ENCODE peak calls at places on chromosomes 13 and 19, in ten cellular contexts. R is stomach; U is tibial artery; I is uterus; T is mesendoderm; F is fibroblast of lung; M is breast epithelium; B is IMR-90; K is naive thymus-derived CD4-positive, alpha-beta T cell; S is CD4-positive, alpha-beta T cell. Y is an unnamed sample.

GRCh38 chr19:13938361-13939027 is at the start of gene PODNL1:
- DNase-seq in R (no peak), U (peak), I (no peak), T (no peak), F (peak), M (peak), B (peak), K (no peak), S (no peak), Y (no peak)

GRCh38 chr19:4622695-4623421 is 16.5 kb upstream of the TNFAIP8L1 start:
- DNase-seq in R (no peak), U (no peak), I (no peak), T (peak), F (no peak), M (no peak), B (no peak), K (no peak), S (no peak), Y (no peak)

GRCh38 chr19:35380450-35381124 is 9.7 kb downstream of the GPR42 start:
- DNase-seq in R (peak), U (no peak), I (no peak), T (no peak), F (no peak), M (no peak), B (no peak), K (no peak), S (no peak), Y (no peak)

GRCh38 chr13:45108716-45109706 is 11.3 kb upstream of the GTF2F2 start:
- DNase-seq in R (no peak), U (no peak), I (no peak), T (no peak), F (peak), M (no peak), B (peak), K (no peak), S (no peak), Y (no peak)

GRCh38 chr13:76976929-76977328 is 15.0 kb upstream of the CLN5 start:
- DNase-seq in R (no peak), U (no peak), I (no peak), T (no peak), F (no peak), M (no peak), B (no peak), K (no peak), S (no peak), Y (no peak)

GRCh38 chr13:82698383-82698782 is 1183.9 kb downstream of the SLITRK1 start:
- DNase-seq in R (no peak), U (no peak), I (no peak), T (no peak), F (peak), M (no peak), B (no peak), K (no peak), S (no peak), Y (no peak)

GRCh38 chr19:38425810-38426466 is at the start of gene RASGRP4:
- DNase-seq in R (no peak), U (peak), I (no peak), T (peak), F (no peak), M (no peak), B (no peak), K (no peak), S (no peak), Y (peak)

GRCh38 chr13:94824601-94825000 is 112.3 kb upstream of the SOX21 start:
- DNase-seq in R (no peak), U (no peak), I (no peak), T (no peak), F (no peak), M (no peak), B (no peak), K (no peak), S (no peak), Y (no peak)

DNA sequence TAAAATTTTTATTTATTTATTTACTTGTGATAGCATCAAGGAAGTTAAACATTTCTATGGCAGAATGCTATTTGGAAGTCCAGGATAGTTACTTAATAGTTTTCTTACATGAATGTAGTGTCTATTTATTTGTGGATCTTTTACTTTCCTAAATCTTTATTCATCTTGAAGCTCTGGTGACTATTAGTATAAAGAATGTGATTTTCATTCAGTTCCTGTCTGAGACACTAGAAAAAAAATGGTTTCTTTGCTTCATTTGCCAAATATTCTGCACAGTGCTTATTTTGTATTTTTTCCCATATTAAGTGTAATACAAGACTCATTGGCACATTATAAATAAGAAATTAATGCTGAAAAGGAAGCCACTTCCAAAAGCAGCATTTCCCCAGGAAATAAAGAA is 109.9 kb downstream of the POSTN start:
- DNase-seq in R (no peak), U (no peak), I (no peak), T (no peak), F (peak), M (no peak), B (peak), K (no peak), S (no peak), Y (no peak)
- H3K27ac ChIP-seq in R (no peak), U (no peak), I (no peak), T (no peak), F (no peak), M (peak), B (no peak), K (no peak), S (no peak), Y (no peak)

DNA sequence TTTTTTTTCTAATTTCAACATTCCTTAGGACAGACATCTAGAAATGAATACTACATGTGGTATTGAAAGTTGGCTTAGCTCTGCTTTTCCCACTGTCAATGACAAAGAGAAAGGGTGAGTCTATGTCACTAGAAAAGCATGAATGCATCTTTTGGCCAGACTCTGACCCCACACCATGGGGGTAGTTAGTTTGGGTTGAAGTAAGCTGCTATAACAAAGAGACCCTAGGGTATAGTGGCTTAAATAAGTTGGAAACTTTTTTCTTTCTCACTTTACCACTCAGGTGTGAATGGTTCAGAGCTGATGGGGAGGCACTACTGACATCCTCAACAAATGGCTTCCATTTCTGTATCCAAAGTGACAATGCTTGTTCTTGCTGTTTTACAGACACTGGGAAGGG is 161.5 kb downstream of the DLEU7 start:
- DNase-seq in R (no peak), U (no peak), I (no peak), T (no peak), F (no peak), M (no peak), B (no peak), K (no peak), S (no peak), Y (no peak)
- H3K27ac ChIP-seq in R (no peak), U (no peak), I (no peak), T (no peak), F (no peak), M (no peak), B (no peak), K (no peak), S (no peak), Y (no peak)

GRCh38 chr19:40808021-40808325 is 9.0 kb downstream of the EGLN2 start:
- DNase-seq in R (no peak), U (no peak), I (peak), T (no peak), F (no peak), M (no peak), B (no peak), K (no peak), S (no peak), Y (no peak)
- H3K27ac ChIP-seq in R (peak), U (peak), I (peak), T (no peak), F (no peak), M (peak), B (no peak), K (peak), S (peak), Y (no peak)

GRCh38 chr13:25132021-25132420 is 36.1 kb downstream of the PABPC3 start:
- DNase-seq in R (no peak), U (no peak), I (no peak), T (no peak), F (no peak), M (no peak), B (no peak), K (no peak), S (no peak), Y (no peak)

GRCh38 chr13:25137624-25137892 is 34.5 kb downstream of the AMER2 start:
- DNase-seq in R (no peak), U (no peak), I (no peak), T (peak), F (no peak), M (no peak), B (no peak), K (no peak), S (no peak), Y (no peak)

GRCh38 chr13:25136872-25137623 is 35.0 kb downstream of the AMER2 start:
- DNase-seq in R (no peak), U (no peak), I (no peak), T (peak), F (no peak), M (no peak), B (no peak), K (no peak), S (no peak), Y (no peak)

GRCh38 chr13:25132984-25133383 is 37.0 kb downstream of the PABPC3 start:
- DNase-seq in R (no peak), U (no peak), I (no peak), T (no peak), F (no peak), M (no peak), B (no peak), K (no peak), S (no peak), Y (no peak)

DNA sequence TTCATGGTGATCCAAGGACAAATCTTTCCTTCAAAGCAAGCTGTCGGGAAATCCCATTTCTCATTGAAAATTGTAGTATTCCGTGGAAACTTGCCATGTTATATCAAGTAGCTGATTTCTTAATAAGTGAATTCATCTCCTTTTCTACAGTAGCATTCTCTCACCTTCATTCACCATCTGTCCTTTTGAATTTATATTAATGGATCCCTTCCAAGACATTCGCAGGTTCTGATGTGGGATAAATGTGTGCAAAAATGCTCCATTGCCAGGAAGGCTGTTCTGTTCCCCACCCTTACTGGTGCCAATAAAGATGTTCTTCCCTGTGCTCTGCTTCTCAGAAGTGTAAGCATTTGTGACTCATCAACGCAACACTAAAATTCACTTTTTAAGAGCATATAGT is 36.2 kb downstream of the AMER2 start:
- DNase-seq in R (no peak), U (no peak), I (no peak), T (no peak), F (no peak), M (no peak), B (no peak), K (no peak), S (no peak), Y (no peak)
- H3K27ac ChIP-seq in R (no peak), U (no peak), I (no peak), T (no peak), F (no peak), M (no peak), B (no peak), K (no peak), S (no peak), Y (no peak)

GRCh38 chr19:10237702-10238101 is 6.6 kb upstream of the S1PR2 start:
- DNase-seq in R (no peak), U (no peak), I (no peak), T (no peak), F (no peak), M (no peak), B (no peak), K (no peak), S (no peak), Y (no peak)
- H3K27ac ChIP-seq in R (peak), U (no peak), I (peak), T (no peak), F (peak), M (peak), B (peak), K (no peak), S (no peak), Y (no peak)

DNA sequence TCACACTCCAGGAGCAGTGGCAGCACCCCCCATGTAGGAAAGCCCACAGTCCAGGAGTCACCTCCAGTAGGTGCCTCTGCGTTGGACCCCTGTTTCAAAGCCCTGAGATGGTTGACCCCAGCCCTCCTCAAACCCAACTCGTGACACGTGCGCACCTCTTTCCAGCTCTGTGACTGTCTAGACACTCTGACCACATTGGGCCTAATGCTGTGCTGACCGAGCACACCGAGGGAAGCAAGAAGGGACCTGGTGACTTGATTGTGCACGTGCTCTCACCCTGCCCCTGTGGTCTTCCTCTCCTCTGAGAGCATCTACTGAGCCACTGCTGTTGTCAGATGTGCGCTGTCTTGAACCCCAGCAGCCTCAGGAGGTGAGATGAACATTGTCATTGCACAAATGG is 22.9 kb upstream of the SLC35E1 start:
- DNase-seq in R (no peak), U (no peak), I (no peak), T (no peak), F (no peak), M (no peak), B (no peak), K (no peak), S (no peak), Y (no peak)
- H3K27ac ChIP-seq in R (no peak), U (no peak), I (no peak), T (no peak), F (no peak), M (no peak), B (no peak), K (peak), S (no peak), Y (no peak)

GRCh38 chr13:79779061-79779460 is 298.1 kb downstream of the NDFIP2 start:
- DNase-seq in R (no peak), U (no peak), I (no peak), T (no peak), F (no peak), M (no peak), B (no peak), K (no peak), S (no peak), Y (no peak)

GRCh38 chr13:79779761-79780160 is 298.8 kb downstream of the NDFIP2 start:
- DNase-seq in R (no peak), U (peak), I (peak), T (peak), F (peak), M (peak), B (peak), K (no peak), S (no peak), Y (peak)

GRCh38 chr13:79781829-79782540 is 301.0 kb downstream of the NDFIP2 start:
- DNase-seq in R (no peak), U (no peak), I (no peak), T (no peak), F (no peak), M (no peak), B (peak), K (no peak), S (no peak), Y (no peak)

GRCh38 chr13:79782541-79783216 is 301.7 kb downstream of the NDFIP2 start:
- DNase-seq in R (peak), U (no peak), I (no peak), T (peak), F (peak), M (peak), B (peak), K (no peak), S (no peak), Y (peak)

DNA sequence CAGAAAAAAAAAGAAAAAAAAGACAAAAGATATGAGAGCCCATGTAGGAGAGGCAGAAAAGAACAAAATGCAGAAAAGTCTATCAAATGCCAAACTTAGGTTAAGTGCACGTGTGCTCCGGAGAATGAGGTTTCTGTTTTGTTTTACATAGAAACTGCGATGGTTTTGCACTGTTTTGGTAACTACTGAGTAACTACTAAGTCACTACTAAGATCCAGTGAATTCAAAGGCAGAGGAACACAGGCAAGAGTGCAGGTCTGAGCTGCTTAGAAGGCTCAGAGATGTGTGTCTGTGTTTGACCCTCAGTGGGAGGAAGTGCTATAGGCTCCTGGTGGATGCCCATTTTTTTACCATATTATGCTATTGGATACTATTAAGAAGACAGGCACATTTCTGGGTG is 299.3 kb downstream of the NDFIP2 start:
- DNase-seq in R (no peak), U (no peak), I (no peak), T (no peak), F (peak), M (no peak), B (peak), K (no peak), S (no peak), Y (no peak)
- H3K27ac ChIP-seq in R (no peak), U (no peak), I (no peak), T (no peak), F (peak), M (peak), B (peak), K (no peak), S (no peak), Y (no peak)

DNA sequence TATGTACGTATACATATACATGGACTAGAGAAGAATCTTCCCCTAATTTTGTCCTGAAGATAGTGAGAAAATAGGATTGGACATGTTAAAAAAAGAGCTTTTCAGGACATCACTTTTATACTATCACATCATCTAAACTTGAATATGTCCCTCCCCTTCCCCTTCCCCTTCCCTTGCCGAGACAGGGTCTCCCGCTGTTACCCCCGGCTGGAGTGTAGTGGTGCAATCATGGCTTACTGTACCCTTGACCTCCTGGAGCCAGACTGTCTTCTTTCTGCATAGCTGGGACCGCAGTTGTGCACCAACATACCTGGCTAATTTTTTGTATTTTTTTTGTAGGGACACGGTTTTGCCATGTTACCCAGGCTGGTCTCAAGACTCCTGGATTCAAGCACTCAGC is 6.6 kb downstream of the HNRNPM start:
- DNase-seq in R (no peak), U (no peak), I (no peak), T (no peak), F (no peak), M (no peak), B (no peak), K (no peak), S (no peak), Y (peak)
- H3K27ac ChIP-seq in R (peak), U (no peak), I (no peak), T (peak), F (no peak), M (no peak), B (no peak), K (no peak), S (no peak), Y (no peak)

Y was measured in aorta.